ENCODE peak calls at places on chromosome 4, in ten cellular contexts. One of them, this sample, is unnamed. For H3K4me1, the result is how much of the 10 kb centered on the place peaks cover.

GRCh38 chr4:77072195-77072753 is 3.5 kb downstream of the CCNI start:
- DNase-seq in CD8-positive, alpha-beta T cell: peak
- DNase-seq in heart left ventricle: no peak
- DNase-seq in ascending aorta: no peak
- DNase-seq in lower lobe of right lung: no peak
- DNase-seq in aorta: no peak
- DNase-seq in pancreas: no peak
- DNase-seq in prostate gland: no peak
- DNase-seq in DND-41: no peak
- DNase-seq in breast epithelium: peak
- DNase-seq in this sample: peak

GRCh38 chr4:108192056-108192455 is 23.3 kb upstream of the LEF1 start:
- DNase-seq in CD8-positive, alpha-beta T cell: no peak
- DNase-seq in heart left ventricle: no peak
- DNase-seq in ascending aorta: no peak
- DNase-seq in lower lobe of right lung: no peak
- DNase-seq in aorta: no peak
- DNase-seq in pancreas: no peak
- DNase-seq in prostate gland: no peak
- DNase-seq in DND-41: no peak
- DNase-seq in breast epithelium: no peak
- DNase-seq in this sample: no peak

GRCh38 chr4:90349632-90350031 is 222.4 kb downstream of the CCSER1 start:
- DNase-seq in CD8-positive, alpha-beta T cell: no peak
- DNase-seq in heart left ventricle: no peak
- DNase-seq in ascending aorta: no peak
- DNase-seq in lower lobe of right lung: no peak
- DNase-seq in aorta: no peak
- DNase-seq in pancreas: no peak
- DNase-seq in prostate gland: no peak
- DNase-seq in DND-41: no peak
- DNase-seq in breast epithelium: no peak
- DNase-seq in this sample: no peak

GRCh38 chr4:45172636-45173035 is 446.3 kb upstream of the GNPDA2 start:
- DNase-seq in CD8-positive, alpha-beta T cell: no peak
- DNase-seq in heart left ventricle: no peak
- DNase-seq in ascending aorta: no peak
- DNase-seq in lower lobe of right lung: peak
- DNase-seq in aorta: no peak
- DNase-seq in pancreas: peak
- DNase-seq in prostate gland: no peak
- DNase-seq in DND-41: no peak
- DNase-seq in breast epithelium: no peak
- DNase-seq in this sample: no peak

GRCh38 chr4:9762823-9763475 is 18.5 kb upstream of the DRD5 start:
- DNase-seq in CD8-positive, alpha-beta T cell: peak
- DNase-seq in heart left ventricle: no peak
- DNase-seq in ascending aorta: peak
- DNase-seq in lower lobe of right lung: no peak
- DNase-seq in aorta: no peak
- DNase-seq in pancreas: no peak
- DNase-seq in prostate gland: peak
- DNase-seq in DND-41: peak
- DNase-seq in breast epithelium: peak
- DNase-seq in this sample: peak

GRCh38 chr4:145132521-145133098 is 34.5 kb downstream of the ABCE1 start:
- DNase-seq in CD8-positive, alpha-beta T cell: no peak
- DNase-seq in heart left ventricle: no peak
- DNase-seq in ascending aorta: no peak
- DNase-seq in lower lobe of right lung: no peak
- DNase-seq in aorta: no peak
- DNase-seq in pancreas: no peak
- DNase-seq in prostate gland: no peak
- DNase-seq in DND-41: no peak
- DNase-seq in breast epithelium: no peak
- DNase-seq in this sample: no peak

GRCh38 chr4:169243808-169244207 is 26.9 kb downstream of the SH3RF1 start:
- DNase-seq in CD8-positive, alpha-beta T cell: no peak
- DNase-seq in heart left ventricle: no peak
- DNase-seq in ascending aorta: no peak
- DNase-seq in lower lobe of right lung: no peak
- DNase-seq in aorta: no peak
- DNase-seq in pancreas: no peak
- DNase-seq in prostate gland: no peak
- DNase-seq in DND-41: no peak
- DNase-seq in breast epithelium: no peak
- DNase-seq in this sample: no peak

GRCh38 chr4:54414545-54414944 is 185.5 kb downstream of the PDGFRA start:
- DNase-seq in CD8-positive, alpha-beta T cell: no peak
- DNase-seq in heart left ventricle: no peak
- DNase-seq in ascending aorta: no peak
- DNase-seq in lower lobe of right lung: no peak
- DNase-seq in aorta: no peak
- DNase-seq in pancreas: no peak
- DNase-seq in prostate gland: no peak
- DNase-seq in DND-41: no peak
- DNase-seq in breast epithelium: no peak
- DNase-seq in this sample: no peak

GRCh38 chr4:38384962-38385285 is 279.1 kb upstream of the KLF3 start:
- DNase-seq in CD8-positive, alpha-beta T cell: no peak
- DNase-seq in heart left ventricle: no peak
- DNase-seq in ascending aorta: no peak
- DNase-seq in lower lobe of right lung: no peak
- DNase-seq in aorta: no peak
- DNase-seq in pancreas: no peak
- DNase-seq in prostate gland: no peak
- DNase-seq in DND-41: no peak
- DNase-seq in breast epithelium: no peak
- DNase-seq in this sample: no peak

GRCh38 chr4:67700119-67700873 is 659 bp downstream of the UBA6 start:
- DNase-seq in CD8-positive, alpha-beta T cell: no peak
- DNase-seq in heart left ventricle: no peak
- DNase-seq in ascending aorta: no peak
- DNase-seq in lower lobe of right lung: no peak
- DNase-seq in aorta: peak
- DNase-seq in pancreas: no peak
- DNase-seq in prostate gland: no peak
- DNase-seq in DND-41: peak
- DNase-seq in breast epithelium: peak
- DNase-seq in this sample: peak

GRCh38 chr4:950136-951020 is 18.1 kb downstream of the TMEM175 start:
- DNase-seq in CD8-positive, alpha-beta T cell: no peak
- DNase-seq in heart left ventricle: no peak
- DNase-seq in ascending aorta: no peak
- DNase-seq in lower lobe of right lung: no peak
- DNase-seq in aorta: peak
- DNase-seq in pancreas: no peak
- DNase-seq in prostate gland: no peak
- DNase-seq in DND-41: no peak
- DNase-seq in breast epithelium: no peak
- DNase-seq in this sample: no peak

GRCh38 chr4:41256131-41256739 is 493 bp upstream of the UCHL1 start:
- DNase-seq in CD8-positive, alpha-beta T cell: no peak
- DNase-seq in heart left ventricle: no peak
- DNase-seq in ascending aorta: no peak
- DNase-seq in lower lobe of right lung: no peak
- DNase-seq in aorta: no peak
- DNase-seq in pancreas: no peak
- DNase-seq in prostate gland: no peak
- DNase-seq in DND-41: no peak
- DNase-seq in breast epithelium: no peak
- DNase-seq in this sample: no peak

GRCh38 chr4:123340381-123340701 is 56.3 kb upstream of the SPRY1 start:
- DNase-seq in CD8-positive, alpha-beta T cell: no peak
- DNase-seq in heart left ventricle: no peak
- DNase-seq in ascending aorta: no peak
- DNase-seq in lower lobe of right lung: no peak
- DNase-seq in aorta: no peak
- DNase-seq in pancreas: no peak
- DNase-seq in prostate gland: no peak
- DNase-seq in DND-41: no peak
- DNase-seq in breast epithelium: no peak
- DNase-seq in this sample: no peak

GRCh38 chr4:123350191-123350544 is 46.4 kb upstream of the SPRY1 start:
- DNase-seq in CD8-positive, alpha-beta T cell: no peak
- DNase-seq in heart left ventricle: no peak
- DNase-seq in ascending aorta: no peak
- DNase-seq in lower lobe of right lung: no peak
- DNase-seq in aorta: no peak
- DNase-seq in pancreas: no peak
- DNase-seq in prostate gland: peak
- DNase-seq in DND-41: no peak
- DNase-seq in breast epithelium: no peak
- DNase-seq in this sample: no peak

GRCh38 chr4:11632015-11632414 is 203.3 kb upstream of the HS3ST1 start:
- DNase-seq in CD8-positive, alpha-beta T cell: no peak
- DNase-seq in heart left ventricle: no peak
- DNase-seq in ascending aorta: no peak
- DNase-seq in lower lobe of right lung: no peak
- DNase-seq in aorta: no peak
- DNase-seq in pancreas: no peak
- DNase-seq in prostate gland: no peak
- DNase-seq in DND-41: no peak
- DNase-seq in breast epithelium: no peak
- DNase-seq in this sample: no peak

GRCh38 chr4:79679859-79680258 is 271.8 kb upstream of the GK2 start:
- DNase-seq in CD8-positive, alpha-beta T cell: no peak
- DNase-seq in heart left ventricle: no peak
- DNase-seq in ascending aorta: no peak
- DNase-seq in lower lobe of right lung: no peak
- DNase-seq in aorta: no peak
- DNase-seq in pancreas: no peak
- DNase-seq in prostate gland: no peak
- DNase-seq in DND-41: no peak
- DNase-seq in breast epithelium: no peak
- DNase-seq in this sample: no peak

GRCh38 chr4:127783026-127783769 is 1.1 kb downstream of the HSPA4L start:
- DNase-seq in CD8-positive, alpha-beta T cell: no peak
- DNase-seq in heart left ventricle: peak
- DNase-seq in ascending aorta: peak
- DNase-seq in lower lobe of right lung: peak
- DNase-seq in aorta: peak
- DNase-seq in pancreas: peak
- DNase-seq in prostate gland: peak
- DNase-seq in DND-41: no peak
- DNase-seq in breast epithelium: peak
- DNase-seq in this sample: peak

GRCh38 chr4:6574747-6575502 is at the start of gene MAN2B2:
- DNase-seq in CD8-positive, alpha-beta T cell: peak
- DNase-seq in heart left ventricle: peak
- DNase-seq in ascending aorta: peak
- DNase-seq in lower lobe of right lung: peak
- DNase-seq in aorta: peak
- DNase-seq in pancreas: peak
- DNase-seq in prostate gland: peak
- DNase-seq in DND-41: peak
- DNase-seq in breast epithelium: peak
- DNase-seq in this sample: peak
- H3K27ac ChIP-seq in CD8-positive, alpha-beta T cell: peak
- H3K27ac ChIP-seq in heart left ventricle: no peak
- H3K27ac ChIP-seq in ascending aorta: peak
- H3K27ac ChIP-seq in lower lobe of right lung: peak
- H3K27ac ChIP-seq in aorta: no peak
- H3K27ac ChIP-seq in pancreas: peak
- H3K27ac ChIP-seq in prostate gland: no peak
- H3K27ac ChIP-seq in DND-41: peak
- H3K27ac ChIP-seq in breast epithelium: peak
- H3K27ac ChIP-seq in this sample: peak

DNA sequence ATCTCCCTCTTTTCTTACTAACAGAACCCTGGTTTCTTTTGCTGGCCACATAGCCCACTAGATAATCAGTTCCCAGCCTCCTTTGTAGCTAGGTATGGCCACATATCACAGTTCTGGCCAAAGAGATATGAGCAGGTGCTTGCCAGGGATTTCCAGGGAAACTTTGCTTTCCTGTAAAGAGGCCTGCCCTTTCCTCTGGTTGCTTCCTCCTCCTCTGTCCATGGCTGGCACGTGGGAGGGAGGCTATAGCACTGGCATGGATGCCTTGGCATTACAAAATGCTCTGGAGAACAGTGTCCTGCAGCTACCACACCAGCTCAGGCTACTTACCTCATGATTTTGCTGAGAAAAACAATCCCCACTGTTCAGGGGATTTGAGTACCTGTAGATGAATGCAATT is 27.5 kb downstream of the RAB33B start:
- DNase-seq in CD8-positive, alpha-beta T cell: no peak
- DNase-seq in heart left ventricle: no peak
- DNase-seq in ascending aorta: no peak
- DNase-seq in lower lobe of right lung: no peak
- DNase-seq in aorta: no peak
- DNase-seq in pancreas: no peak
- DNase-seq in prostate gland: no peak
- DNase-seq in DND-41: no peak
- DNase-seq in breast epithelium: no peak
- DNase-seq in this sample: no peak
- H3K4me3 ChIP-seq in CD8-positive, alpha-beta T cell: no peak
- H3K4me3 ChIP-seq in heart left ventricle: no peak
- H3K4me3 ChIP-seq in ascending aorta: no peak
- H3K4me3 ChIP-seq in lower lobe of right lung: no peak
- H3K4me3 ChIP-seq in aorta: no peak
- H3K4me3 ChIP-seq in pancreas: no peak
- H3K4me3 ChIP-seq in prostate gland: no peak
- H3K4me3 ChIP-seq in DND-41: no peak
- H3K4me3 ChIP-seq in breast epithelium: no peak
- H3K4me3 ChIP-seq in this sample: no peak

DNA sequence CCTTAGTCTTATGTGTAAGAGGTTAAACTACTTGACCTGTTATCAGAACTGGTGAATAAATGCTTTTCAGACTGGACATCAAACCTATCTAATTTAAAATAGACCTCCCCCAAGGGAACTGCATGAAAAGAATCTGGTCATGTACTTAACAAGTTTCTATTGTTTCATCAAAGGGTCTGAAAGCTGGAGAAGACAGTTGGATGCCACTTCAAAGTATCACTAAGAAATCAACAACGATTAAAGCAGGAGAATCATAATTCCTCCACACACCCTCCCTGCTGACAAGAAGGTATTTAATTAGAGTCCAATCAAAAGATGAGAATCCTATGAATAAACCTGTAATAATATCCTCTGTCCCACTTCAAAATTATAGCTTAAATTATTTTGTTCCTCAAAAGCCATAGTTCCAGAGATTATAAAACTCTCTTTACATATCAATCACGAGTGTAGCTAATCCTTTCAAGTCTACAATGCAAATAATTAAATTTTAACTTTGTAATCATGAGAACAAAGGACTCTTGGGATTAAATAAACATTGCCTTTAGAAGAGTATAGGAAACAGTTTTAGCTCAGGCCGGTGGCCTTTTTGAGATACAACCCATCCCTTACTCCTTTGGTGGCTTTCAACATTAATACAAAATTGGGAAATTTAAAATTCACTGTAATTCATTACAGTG is 35.1 kb downstream of the TSPAN5 start:
- DNase-seq in CD8-positive, alpha-beta T cell: no peak
- DNase-seq in heart left ventricle: no peak
- DNase-seq in ascending aorta: no peak
- DNase-seq in lower lobe of right lung: no peak
- DNase-seq in aorta: no peak
- DNase-seq in pancreas: no peak
- DNase-seq in prostate gland: no peak
- DNase-seq in DND-41: no peak
- DNase-seq in breast epithelium: no peak
- DNase-seq in this sample: no peak
- H3K4me1 ChIP-seq in CD8-positive, alpha-beta T cell: under half
- H3K4me1 ChIP-seq in heart left ventricle: under half
- H3K4me1 ChIP-seq in ascending aorta: under half
- H3K4me1 ChIP-seq in lower lobe of right lung: under half
- H3K4me1 ChIP-seq in aorta: under half
- H3K4me1 ChIP-seq in pancreas: under half
- H3K4me1 ChIP-seq in prostate gland: under half
- H3K4me1 ChIP-seq in DND-41: under half
- H3K4me1 ChIP-seq in breast epithelium: under half
- H3K4me1 ChIP-seq in this sample: under half

GRCh38 chr4:71239365-71239764 is 99.5 kb upstream of the SLC4A4 start:
- DNase-seq in CD8-positive, alpha-beta T cell: no peak
- DNase-seq in heart left ventricle: no peak
- DNase-seq in ascending aorta: no peak
- DNase-seq in lower lobe of right lung: no peak
- DNase-seq in aorta: no peak
- DNase-seq in pancreas: no peak
- DNase-seq in prostate gland: no peak
- DNase-seq in DND-41: no peak
- DNase-seq in breast epithelium: no peak
- DNase-seq in this sample: no peak
- H3K27ac ChIP-seq in CD8-positive, alpha-beta T cell: no peak
- H3K27ac ChIP-seq in heart left ventricle: no peak
- H3K27ac ChIP-seq in ascending aorta: no peak
- H3K27ac ChIP-seq in lower lobe of right lung: no peak
- H3K27ac ChIP-seq in aorta: no peak
- H3K27ac ChIP-seq in pancreas: no peak
- H3K27ac ChIP-seq in prostate gland: no peak
- H3K27ac ChIP-seq in DND-41: no peak
- H3K27ac ChIP-seq in breast epithelium: no peak
- H3K27ac ChIP-seq in this sample: no peak

This sample was measured in CD4-positive, alpha-beta memory T cell.